ENCODE peak calls at places on chromosome 13, in six cellular contexts. S is MCF 10A, J is sigmoid colon, V is AG10803, L is esophagus squamous epithelium, F is omental fat pad. E is an unnamed sample.

GRCh38 chr13:99206873-99207272 is 6.2 kb downstream of the UBAC2 start:
- DNase-seq in S (no peak), J (no peak), V (no peak), L (no peak), F (no peak), E (no peak)

GRCh38 chr13:46523972-46524737 is 28.8 kb upstream of the LRCH1 start:
- DNase-seq in S (no peak), J (no peak), V (peak; percentile 25), L (no peak), F (no peak), E (no peak)

GRCh38 chr13:111255228-111255790 is 65.1 kb upstream of the TEX29 start:
- DNase-seq in S (no peak), J (no peak), V (no peak), L (no peak), F (no peak), E (no peak)

GRCh38 chr13:28741080-28741479 is 22.3 kb upstream of the SLC46A3 start:
- DNase-seq in S (peak; percentile 14), J (no peak), V (peak; percentile 15), L (no peak), F (no peak), E (no peak)

GRCh38 chr13:20411638-20412342 is 113.9 kb downstream of the CRYL1 start:
- DNase-seq in S (no peak), J (no peak), V (no peak), L (no peak), F (no peak), E (no peak)

GRCh38 chr13:41668130-41668757 is 210.9 kb downstream of the RGCC start:
- DNase-seq in S (peak; percentile 90), J (peak; percentile 83), V (peak; percentile 95), L (no peak), F (no peak), E (no peak)

GRCh38 chr13:95607363-95607762 is 37.1 kb downstream of the DZIP1 start:
- DNase-seq in S (peak; percentile 99), J (no peak), V (no peak), L (no peak), F (no peak), E (no peak)

GRCh38 chr13:108313382-108313781 is 43.9 kb downstream of the TNFSF13B start:
- DNase-seq in S (peak; percentile 10), J (no peak), V (no peak), L (no peak), F (no peak), E (no peak)

GRCh38 chr13:50208826-50209335 is 193.6 kb downstream of the KCNRG start:
- DNase-seq in S (peak; percentile 57), J (peak; percentile 72), V (peak; percentile 89), L (no peak), F (no peak), E (no peak)

GRCh38 chr13:33797622-33798021 is 20.3 kb upstream of the RFC3 start:
- DNase-seq in S (peak; percentile 16), J (no peak), V (peak; percentile 22), L (no peak), F (no peak), E (no peak)

GRCh38 chr13:45335397-45336024 is 5.5 kb downstream of the TPT1 start:
- DNase-seq in S (no peak), J (no peak), V (no peak), L (no peak), F (no peak), E (no peak)

GRCh38 chr13:46472384-46472783 is 80.6 kb upstream of the LRCH1 start:
- DNase-seq in S (no peak), J (no peak), V (no peak), L (no peak), F (no peak), E (no peak)

DNA sequence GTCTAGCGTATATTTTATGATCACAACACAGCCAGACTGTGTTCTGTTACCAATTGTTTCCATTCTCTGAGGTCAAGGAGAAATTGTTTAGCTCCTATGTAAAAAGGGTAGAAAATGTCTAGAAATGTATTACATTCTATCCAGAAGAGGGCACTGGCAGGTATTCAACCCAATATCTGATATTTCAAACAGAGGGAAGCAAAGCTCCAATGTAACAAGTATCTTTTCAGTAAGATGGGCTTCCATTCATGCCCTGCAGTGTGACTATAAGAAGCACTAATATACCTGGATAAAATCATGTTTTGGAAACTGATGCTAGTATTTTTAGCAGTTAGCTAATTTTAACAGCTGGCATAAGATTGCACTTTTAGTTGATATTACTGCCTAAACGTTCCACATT is 312.7 kb downstream of the FGF14 start:
- DNase-seq in S (peak; percentile 17), J (no peak), V (peak; percentile 3), L (no peak), F (no peak), E (no peak)
- TF ChIP-seq CTCF in S (peak; percentile 34), J (no peak), V (peak; percentile 15), L (peak; percentile 26), F (no peak), E (peak; percentile 73)

GRCh38 chr13:64935441-64935840 is 2294.7 kb downstream of the PCDH9 start:
- DNase-seq in S (no peak), J (no peak), V (no peak), L (no peak), F (no peak), E (no peak)

GRCh38 chr13:64934569-64935362 is 2295.4 kb downstream of the PCDH9 start:
- DNase-seq in S (no peak), J (no peak), V (no peak), L (no peak), F (no peak), E (no peak)

GRCh38 chr13:64938660-64939059 is 2291.5 kb downstream of the PCDH9 start:
- DNase-seq in S (no peak), J (no peak), V (no peak), L (no peak), F (no peak), E (no peak)

GRCh38 chr13:64936879-64937278 is 2293.3 kb downstream of the PCDH9 start:
- DNase-seq in S (no peak), J (no peak), V (no peak), L (no peak), F (no peak), E (no peak)

DNA sequence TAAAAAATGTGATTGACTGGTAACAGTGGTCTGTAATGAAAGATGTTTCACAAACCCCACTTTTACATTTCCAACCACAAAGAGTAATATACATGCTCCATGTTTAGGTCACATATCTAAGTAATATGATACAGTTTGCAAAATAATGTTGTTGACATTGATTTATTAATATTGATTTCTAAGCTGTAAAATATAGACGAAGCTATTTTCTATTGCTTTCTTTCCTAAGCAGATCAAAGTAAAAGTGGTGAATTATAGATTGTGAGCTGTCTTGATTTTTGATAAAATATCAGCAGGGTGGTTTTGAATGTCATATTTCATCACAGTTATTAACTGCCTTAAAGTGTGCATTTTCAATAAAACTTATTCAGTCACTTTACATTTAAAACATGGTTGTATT is 2292.8 kb downstream of the PCDH9 start:
- DNase-seq in S (no peak), J (no peak), V (no peak), L (no peak), F (no peak), E (no peak)
- TF ChIP-seq CTCF in S (no peak), J (no peak), V (no peak), L (no peak), F (no peak), E (no peak)

GRCh38 chr13:84574851-84575250 is 692.6 kb upstream of the SLITRK1 start:
- DNase-seq in S (peak; percentile 29), J (no peak), V (peak; percentile 21), L (no peak), F (no peak), E (no peak)
- TF ChIP-seq CTCF in S (peak; percentile 43), J (no peak), V (peak; percentile 52), L (peak; percentile 46), F (no peak), E (peak; percentile 88)

GRCh38 chr13:26502826-26503225 is 54.7 kb upstream of the WASF3 start:
- DNase-seq in S (no peak), J (peak; percentile 80), V (peak; percentile 86), L (no peak), F (no peak), E (no peak)
- TF ChIP-seq CTCF in S (no peak), J (no peak), V (peak; percentile 50), L (no peak), F (no peak), E (peak; percentile 41)

GRCh38 chr13:103961784-103962183 is 895.6 kb upstream of the SLC10A2 start:
- DNase-seq in S (no peak), J (no peak), V (no peak), L (no peak), F (no peak), E (no peak)

GRCh38 chr13:103965506-103966243 is 899.5 kb upstream of the SLC10A2 start:
- DNase-seq in S (no peak), J (no peak), V (no peak), L (no peak), F (no peak), E (no peak)

GRCh38 chr13:103960011-103960410 is 893.8 kb upstream of the SLC10A2 start:
- DNase-seq in S (no peak), J (no peak), V (no peak), L (no peak), F (no peak), E (no peak)

GRCh38 chr13:103961129-103961528 is 894.9 kb upstream of the SLC10A2 start:
- DNase-seq in S (peak; percentile 52), J (no peak), V (no peak), L (no peak), F (no peak), E (no peak)
- TF ChIP-seq CTCF in S (no peak), J (no peak), V (no peak), L (no peak), F (no peak), E (no peak)

GRCh38 chr13:27171244-27171829 is at the start of gene USP12:
- DNase-seq in S (no peak), J (no peak), V (peak; percentile 12), L (no peak), F (no peak), E (no peak)

GRCh38 chr13:27170521-27171243 is 929 bp downstream of the USP12 start:
- DNase-seq in S (peak; percentile 38), J (peak; percentile 76), V (no peak), L (no peak), F (no peak), E (no peak)

GRCh38 chr13:27172495-27172842 is 858 bp upstream of the USP12 start:
- DNase-seq in S (peak; percentile 28), J (no peak), V (peak; percentile 36), L (no peak), F (no peak), E (no peak)

GRCh38 chr13:27170221-27170520 is 1.4 kb downstream of the USP12 start:
- DNase-seq in S (peak; percentile 62), J (no peak), V (peak; percentile 68), L (no peak), F (no peak), E (no peak)

DNA sequence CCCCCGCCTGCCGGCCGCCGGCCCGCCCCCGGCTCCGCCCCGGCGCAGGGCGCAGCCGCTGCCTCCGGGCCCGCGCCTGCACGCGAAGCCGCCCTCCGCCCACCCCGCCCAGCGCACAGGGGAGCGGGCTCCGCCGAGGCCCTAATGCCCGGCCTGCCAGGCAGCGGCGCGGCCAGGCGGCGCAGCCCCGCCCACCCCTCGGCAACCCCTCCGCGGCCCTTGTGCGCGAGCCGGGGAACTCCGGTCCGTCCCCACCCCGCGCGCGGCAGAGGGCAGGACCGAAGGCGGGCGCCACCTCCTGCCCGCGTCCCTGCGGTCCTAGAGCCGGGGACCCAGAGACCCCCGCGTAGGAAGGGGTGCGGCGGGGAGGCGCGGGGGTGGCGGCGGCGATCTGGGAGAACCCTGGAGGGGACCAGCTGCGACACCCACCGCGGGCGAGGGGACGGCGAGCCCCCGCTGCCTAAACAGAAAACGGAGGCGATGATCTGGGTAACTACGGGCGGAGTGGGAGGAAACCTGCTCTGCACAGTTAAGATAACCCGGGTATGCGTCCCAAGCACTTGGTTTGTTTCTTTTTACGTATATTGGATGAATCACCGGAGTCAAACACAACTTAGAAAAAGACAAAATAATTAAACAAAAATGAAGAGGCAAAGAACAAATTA is 351 bp upstream of the USP12 start:
- DNase-seq in S (peak; percentile 83), J (peak; percentile 96), V (peak; percentile 92), L (peak; percentile 36), F (peak; percentile 50), E (peak; percentile 96)
- TF ChIP-seq CTCF in S (no peak), J (no peak), V (no peak), L (peak; percentile 6), F (no peak), E (peak; percentile 60)

E was measured in chondrocyte.